ENCODE peak calls at places on chromosomes 3 and 15, in four cellular contexts. One of them, this sample, is unnamed.

GRCh38 chr3:49461443-49462171 is 8.5 kb upstream of the DAG1 start:
- DNase-seq in activated CD4-positive, alpha-beta T cell treated with anti-CD3 and anti-CD28 coated beads, Interleukin-2, amount 50 U/mL, for 24 hours: no peak
- DNase-seq in sigmoid colon: no peak
- DNase-seq in foreskin keratinocyte: peak; percentile 60
- DNase-seq in this sample: no peak

GRCh38 chr15:33234019-33234418 is 39.5 kb upstream of the FMN1 start:
- DNase-seq in activated CD4-positive, alpha-beta T cell treated with anti-CD3 and anti-CD28 coated beads, Interleukin-2, amount 50 U/mL, for 24 hours: no peak
- DNase-seq in sigmoid colon: no peak
- DNase-seq in foreskin keratinocyte: peak; percentile 54
- DNase-seq in this sample: no peak

GRCh38 chr3:171461087-171461917 is 1.1 kb upstream of the TNIK start:
- DNase-seq in activated CD4-positive, alpha-beta T cell treated with anti-CD3 and anti-CD28 coated beads, Interleukin-2, amount 50 U/mL, for 24 hours: no peak
- DNase-seq in sigmoid colon: no peak
- DNase-seq in foreskin keratinocyte: peak; percentile 73
- DNase-seq in this sample: no peak

GRCh38 chr3:137035631-137036030 is 77.8 kb downstream of the IL20RB start:
- DNase-seq in activated CD4-positive, alpha-beta T cell treated with anti-CD3 and anti-CD28 coated beads, Interleukin-2, amount 50 U/mL, for 24 hours: no peak
- DNase-seq in sigmoid colon: no peak
- DNase-seq in foreskin keratinocyte: no peak
- DNase-seq in this sample: no peak

GRCh38 chr15:68272797-68273271 is 4.7 kb upstream of the FEM1B start:
- DNase-seq in activated CD4-positive, alpha-beta T cell treated with anti-CD3 and anti-CD28 coated beads, Interleukin-2, amount 50 U/mL, for 24 hours: no peak
- DNase-seq in sigmoid colon: no peak
- DNase-seq in foreskin keratinocyte: peak; percentile 99
- DNase-seq in this sample: peak; percentile 90

GRCh38 chr15:70032509-70032908 is 65.2 kb downstream of the TLE3 start:
- DNase-seq in activated CD4-positive, alpha-beta T cell treated with anti-CD3 and anti-CD28 coated beads, Interleukin-2, amount 50 U/mL, for 24 hours: no peak
- DNase-seq in sigmoid colon: peak; percentile 48
- DNase-seq in foreskin keratinocyte: no peak
- DNase-seq in this sample: no peak

GRCh38 chr3:108022316-108023150 is 68.3 kb downstream of the CD47 start:
- DNase-seq in activated CD4-positive, alpha-beta T cell treated with anti-CD3 and anti-CD28 coated beads, Interleukin-2, amount 50 U/mL, for 24 hours: no peak
- DNase-seq in sigmoid colon: no peak
- DNase-seq in foreskin keratinocyte: peak; percentile 45
- DNase-seq in this sample: no peak

GRCh38 chr15:35740761-35741160 is 194.8 kb upstream of the DPH6 start:
- DNase-seq in activated CD4-positive, alpha-beta T cell treated with anti-CD3 and anti-CD28 coated beads, Interleukin-2, amount 50 U/mL, for 24 hours: no peak
- DNase-seq in sigmoid colon: no peak
- DNase-seq in foreskin keratinocyte: no peak
- DNase-seq in this sample: no peak

GRCh38 chr3:72891053-72891855 is 3.4 kb downstream of the GXYLT2 start:
- DNase-seq in activated CD4-positive, alpha-beta T cell treated with anti-CD3 and anti-CD28 coated beads, Interleukin-2, amount 50 U/mL, for 24 hours: no peak
- DNase-seq in sigmoid colon: peak; percentile 81
- DNase-seq in foreskin keratinocyte: peak; percentile 75
- DNase-seq in this sample: no peak

GRCh38 chr3:108907194-108907593 is 46.5 kb downstream of the GUCA1C start:
- DNase-seq in activated CD4-positive, alpha-beta T cell treated with anti-CD3 and anti-CD28 coated beads, Interleukin-2, amount 50 U/mL, for 24 hours: no peak
- DNase-seq in sigmoid colon: no peak
- DNase-seq in foreskin keratinocyte: peak; percentile 37
- DNase-seq in this sample: no peak

GRCh38 chr3:171556574-171557145 is 96.5 kb upstream of the TNIK start:
- DNase-seq in activated CD4-positive, alpha-beta T cell treated with anti-CD3 and anti-CD28 coated beads, Interleukin-2, amount 50 U/mL, for 24 hours: no peak
- DNase-seq in sigmoid colon: no peak
- DNase-seq in foreskin keratinocyte: peak; percentile 82
- DNase-seq in this sample: no peak

GRCh38 chr3:146160233-146160963 is 586 bp downstream of the PLOD2 start:
- DNase-seq in activated CD4-positive, alpha-beta T cell treated with anti-CD3 and anti-CD28 coated beads, Interleukin-2, amount 50 U/mL, for 24 hours: no peak
- DNase-seq in sigmoid colon: peak; percentile 90
- DNase-seq in foreskin keratinocyte: peak; percentile 83
- DNase-seq in this sample: no peak

GRCh38 chr3:87167634-87168456 is 59.3 kb upstream of the CHMP2B start:
- DNase-seq in activated CD4-positive, alpha-beta T cell treated with anti-CD3 and anti-CD28 coated beads, Interleukin-2, amount 50 U/mL, for 24 hours: no peak
- DNase-seq in sigmoid colon: no peak
- DNase-seq in foreskin keratinocyte: peak; percentile 35
- DNase-seq in this sample: no peak

GRCh38 chr15:66498501-66499386 is 1.2 kb upstream of the SNAPC5 start:
- DNase-seq in activated CD4-positive, alpha-beta T cell treated with anti-CD3 and anti-CD28 coated beads, Interleukin-2, amount 50 U/mL, for 24 hours: no peak
- DNase-seq in sigmoid colon: no peak
- DNase-seq in foreskin keratinocyte: no peak
- DNase-seq in this sample: peak; percentile 15

GRCh38 chr3:12948371-12948770 is 107.0 kb upstream of the RPL32 start:
- DNase-seq in activated CD4-positive, alpha-beta T cell treated with anti-CD3 and anti-CD28 coated beads, Interleukin-2, amount 50 U/mL, for 24 hours: no peak
- DNase-seq in sigmoid colon: no peak
- DNase-seq in foreskin keratinocyte: peak; percentile 70
- DNase-seq in this sample: no peak

GRCh38 chr3:20066848-20067617 is 26.8 kb downstream of the KAT2B start:
- DNase-seq in activated CD4-positive, alpha-beta T cell treated with anti-CD3 and anti-CD28 coated beads, Interleukin-2, amount 50 U/mL, for 24 hours: no peak
- DNase-seq in sigmoid colon: peak; percentile 72
- DNase-seq in foreskin keratinocyte: peak; percentile 73
- DNase-seq in this sample: no peak

GRCh38 chr3:128794067-128794768 is 68.2 kb downstream of the RAB7A start:
- DNase-seq in activated CD4-positive, alpha-beta T cell treated with anti-CD3 and anti-CD28 coated beads, Interleukin-2, amount 50 U/mL, for 24 hours: no peak
- DNase-seq in sigmoid colon: no peak
- DNase-seq in foreskin keratinocyte: peak; percentile 99
- DNase-seq in this sample: no peak

GRCh38 chr3:49864505-49864904 is 5.2 kb downstream of the CAMKV start:
- DNase-seq in activated CD4-positive, alpha-beta T cell treated with anti-CD3 and anti-CD28 coated beads, Interleukin-2, amount 50 U/mL, for 24 hours: no peak
- DNase-seq in sigmoid colon: no peak
- DNase-seq in foreskin keratinocyte: no peak
- DNase-seq in this sample: no peak